ENCODE peak calls at places on chromosomes 12 and 14, in eight cellular contexts. M, W, R, E, B, Y, Z and P are unnamed samples.

GRCh38 chr14:69373104-69373503 is 25.0 kb downstream of the ERH start:
- DNase-seq in B (no peak), E (no peak), Y (no peak), Z (no peak), R (no peak), W (no peak), M (no peak), P (no peak)

GRCh38 chr12:42484996-42485395 is 104.5 kb downstream of the PRICKLE1 start:
- DNase-seq in Z (no peak), B (peak), E (no peak), M (no peak), Y (no peak), W (no peak), R (no peak), P (no peak)

GRCh38 chr12:49496417-49497360 is 42.1 kb upstream of the KCNH3 start:
- DNase-seq in Y (no peak), B (no peak), R (no peak), Z (no peak), E (no peak), M (no peak), W (no peak), P (no peak)

GRCh38 chr12:6310771-6311610 is 509 bp downstream of the PLEKHG6 start:
- DNase-seq in Z (no peak), W (no peak), B (no peak), Y (no peak), M (no peak), E (peak), R (no peak), P (no peak)

GRCh38 chr14:57889245-57889644 is 23.4 kb upstream of the SLC35F4 start:
- DNase-seq in E (peak), W (no peak), M (no peak), Y (peak), B (peak), Z (no peak), R (no peak), P (peak)

GRCh38 chr12:94147991-94148840 is at the start of gene PLXNC1:
- DNase-seq in E (peak), Y (peak), M (peak), R (peak), W (peak), B (peak), Z (peak), P (no peak)

GRCh38 chr14:70156602-70157001 is 32.1 kb downstream of the SLC8A3 start:
- DNase-seq in W (no peak), M (no peak), Y (no peak), B (no peak), E (no peak), R (no peak), Z (no peak), P (no peak)

GRCh38 chr14:91801358-91801757 is 66.0 kb downstream of the TC2N start:
- DNase-seq in Y (no peak), B (no peak), M (no peak), Z (no peak), E (no peak), R (no peak), W (no peak), P (no peak)

GRCh38 chr12:1297206-1297605 is 297.2 kb downstream of the FBXL14 start:
- DNase-seq in E (no peak), Y (peak), Z (no peak), R (no peak), W (no peak), M (no peak), B (no peak), P (no peak)

GRCh38 chr12:29430699-29431044 is 49.7 kb upstream of the ERGIC2 start:
- DNase-seq in B (no peak), R (no peak), Z (no peak), E (no peak), Y (no peak), M (no peak), W (no peak), P (no peak)

GRCh38 chr12:48934312-48934706 is 9.0 kb upstream of the FKBP11 start:
- DNase-seq in M (no peak), Z (no peak), Y (no peak), W (no peak), B (no peak), R (no peak), E (no peak), P (no peak)

GRCh38 chr14:89504602-89505320 is 87.7 kb upstream of the FOXN3 start:
- DNase-seq in R (no peak), Z (peak), M (no peak), E (no peak), B (peak), W (no peak), Y (peak), P (no peak)

GRCh38 chr12:89389755-89390661 is 37.7 kb upstream of the DUSP6 start:
- DNase-seq in Y (no peak), R (no peak), B (no peak), W (no peak), M (no peak), Z (no peak), E (no peak), P (no peak)

GRCh38 chr12:72330784-72331183 is 58.6 kb downstream of the TRHDE start:
- DNase-seq in W (no peak), M (no peak), Y (no peak), Z (no peak), E (no peak), R (no peak), B (no peak), P (no peak)

GRCh38 chr12:31834158-31834557 is 105.3 kb upstream of the AMN1 start:
- DNase-seq in Z (no peak), E (no peak), W (no peak), M (no peak), R (no peak), Y (no peak), B (no peak), P (no peak)

GRCh38 chr12:16949351-16949750 is 343.4 kb upstream of the LMO3 start:
- DNase-seq in Y (no peak), M (no peak), Z (no peak), E (no peak), R (no peak), W (no peak), B (no peak), P (no peak)

GRCh38 chr12:76259660-76260389 is 88.4 kb downstream of the BBS10 start:
- DNase-seq in Z (no peak), B (peak), E (no peak), Y (peak), R (no peak), W (no peak), M (no peak), P (peak)

GRCh38 chr12:50952510-50952909 is at the start of gene HIGD1C:
- DNase-seq in W (no peak), Y (no peak), E (no peak), Z (no peak), R (no peak), B (no peak), M (no peak), P (no peak)

GRCh38 chr14:73738518-73739173 is 24.5 kb upstream of the PNMA1 start:
- DNase-seq in B (no peak), W (no peak), Z (no peak), M (no peak), R (no peak), E (no peak), Y (no peak), P (no peak)